ENCODE peak calls at places on chromosome 11, in five cellular contexts. Z, M, S, B and K are unnamed samples.

GRCh38 chr11:2885017-2885675 is 429 bp downstream of the CDKN1C start:
- DNase-seq in Z (no peak), B (peak), M (peak), S (peak), K (peak)

GRCh38 chr11:117925198-117925925 is 3.8 kb downstream of the TMPRSS13 start:
- DNase-seq in M (no peak), S (no peak), Z (no peak), B (no peak), K (no peak)

GRCh38 chr11:2690596-2691354 is 9.0 kb downstream of the KCNQ1OT1 start:
- DNase-seq in M (no peak), Z (no peak), B (no peak), S (no peak), K (no peak)

GRCh38 chr11:10641314-10642206 is 52.0 kb downstream of the IRAG1 start:
- DNase-seq in B (no peak), Z (no peak), M (no peak), S (no peak), K (no peak)

GRCh38 chr11:61963282-61964057 is 4.0 kb downstream of the FTH1 start:
- DNase-seq in S (peak), B (no peak), Z (no peak), M (no peak), K (no peak)

GRCh38 chr11:119701591-119702260 is 27.3 kb downstream of the NECTIN1 start:
- DNase-seq in B (no peak), S (no peak), Z (no peak), M (no peak), K (no peak)

GRCh38 chr11:73423506-73423905 is 47.3 kb downstream of the RELT start:
- DNase-seq in S (no peak), Z (no peak), M (no peak), B (no peak), K (no peak)

GRCh38 chr11:91984033-91984568 is 240.5 kb upstream of the FAT3 start:
- DNase-seq in M (no peak), B (no peak), Z (no peak), S (no peak), K (no peak)

GRCh38 chr11:8209208-8209807 is 40.5 kb upstream of the RIC3 start:
- DNase-seq in B (no peak), M (no peak), S (no peak), Z (no peak), K (no peak)

GRCh38 chr11:129259950-129260349 is 67.8 kb upstream of the ARHGAP32 start:
- DNase-seq in Z (no peak), M (no peak), B (no peak), S (no peak), K (no peak)

GRCh38 chr11:3837793-3838192 is 3.0 kb downstream of the RHOG start:
- DNase-seq in M (no peak), S (no peak), B (no peak), Z (no peak), K (no peak)

GRCh38 chr11:66278396-66279091 is 569 bp downstream of the CNIH2 start:
- DNase-seq in Z (no peak), M (no peak), S (no peak), B (no peak), K (no peak)

GRCh38 chr11:120563698-120564572 is 52.4 kb downstream of the GRIK4 start:
- DNase-seq in Z (no peak), B (no peak), M (peak), S (peak), K (peak)

GRCh38 chr11:9060700-9061111 is 30.7 kb downstream of the SCUBE2 start:
- DNase-seq in S (no peak), M (no peak), Z (peak), B (no peak), K (no peak)

GRCh38 chr11:128726464-128727139 is 32.7 kb downstream of the FLI1 start:
- DNase-seq in Z (no peak), B (no peak), M (no peak), S (no peak), K (no peak)

GRCh38 chr11:69274531-69275016 is 19.4 kb upstream of the MYEOV start:
- DNase-seq in Z (no peak), B (no peak), S (no peak), M (no peak), K (no peak)

GRCh38 chr11:71116435-71117040 is 135.8 kb downstream of the SHANK2 start:
- DNase-seq in Z (no peak), M (no peak), B (no peak), S (no peak), K (no peak)

GRCh38 chr11:33692013-33692504 is 8.6 kb downstream of the C11orf91 start:
- DNase-seq in M (no peak), Z (no peak), S (peak), B (peak), K (no peak)

GRCh38 chr11:64342869-64343739 is 3.1 kb downstream of the CCDC88B start:
- DNase-seq in S (no peak), B (no peak), Z (no peak), M (no peak), K (no peak)

GRCh38 chr11:120244476-120244875 is 4.5 kb downstream of the POU2F3 start:
- DNase-seq in Z (no peak), M (no peak), B (no peak), S (no peak), K (no peak)

GRCh38 chr11:45922425-45923082 is at the start of gene LARGE2:
- DNase-seq in M (peak), Z (no peak), S (peak), B (peak), K (no peak)

GRCh38 chr11:73087730-73088129 is 54.4 kb downstream of the FCHSD2 start:
- DNase-seq in S (no peak), B (no peak), M (no peak), Z (no peak), K (no peak)

GRCh38 chr11:68508425-68508824 is 47.9 kb downstream of the PPP6R3 start:
- DNase-seq in M (no peak), B (no peak), Z (no peak), S (no peak), K (no peak)

GRCh38 chr11:118908931-118909618 is 16.7 kb downstream of the BCL9L start:
- DNase-seq in S (no peak), Z (no peak), B (peak), M (peak), K (no peak)

GRCh38 chr11:110279881-110280280 is 16.5 kb downstream of the RDX start:
- DNase-seq in Z (no peak), B (no peak), S (no peak), M (no peak), K (no peak)

GRCh38 chr11:27861706-27862430 is 161.6 kb upstream of the BDNF start:
- DNase-seq in S (no peak), Z (no peak), B (no peak), M (no peak), K (no peak)

GRCh38 chr11:45704133-45704532 is 38.7 kb upstream of the CHST1 start:
- DNase-seq in B (no peak), Z (no peak), M (no peak), S (no peak), K (no peak)

GRCh38 chr11:8331767-8332166 is 68.1 kb upstream of the LMO1 start:
- DNase-seq in M (no peak), Z (no peak), B (no peak), S (no peak), K (no peak)

GRCh38 chr11:123122341-123122740 is 60.4 kb upstream of the HSPA8 start:
- DNase-seq in M (no peak), Z (no peak), B (no peak), S (no peak), K (no peak)

GRCh38 chr11:33410086-33410765 is 153.0 kb downstream of the HIPK3 start:
- DNase-seq in B (no peak), M (no peak), S (no peak), Z (no peak), K (no peak)